ENCODE peak calls at places on chromosomes 6 and 20, in six cellular contexts. Z is heart left ventricle, M is adrenal gland, L is Peyer's patch, F is spleen, U is A549. Y is an unnamed sample.

GRCh38 chr6:112428477-112428876 is 81.3 kb downstream of the RFPL4B start:
- DNase-seq in F (no peak), M (no peak), Z (no peak), L (no peak), U (no peak), Y (no peak)

GRCh38 chr6:16670183-16670582 is 91.1 kb downstream of the ATXN1 start:
- DNase-seq in M (no peak), L (no peak), U (no peak), Z (peak), F (no peak), Y (no peak)

GRCh38 chr6:77123527-77123926 is 339.8 kb downstream of the HTR1B start:
- DNase-seq in F (no peak), L (no peak), U (no peak), M (no peak), Z (no peak), Y (no peak)

GRCh38 chr6:94367316-94367715 is 948.0 kb upstream of the EPHA7 start:
- DNase-seq in U (no peak), Z (no peak), L (no peak), M (no peak), F (no peak), Y (no peak)

GRCh38 chr20:43736588-43737091 is 9.8 kb upstream of the GTSF1L start:
- DNase-seq in M (no peak), Z (no peak), F (no peak), L (no peak), U (no peak), Y (no peak)

GRCh38 chr20:25867776-25868649 is 171.4 kb upstream of the ZNF337 start:
- DNase-seq in M (peak), L (peak), U (peak), F (peak), Z (peak), Y (no peak)

GRCh38 chr6:85747093-85747492 is 104.4 kb upstream of the SYNCRIP start:
- DNase-seq in L (no peak), F (no peak), Z (no peak), M (no peak), U (no peak), Y (no peak)

GRCh38 chr20:38325167-38325566 is 21.1 kb upstream of the LBP start:
- DNase-seq in F (no peak), M (no peak), U (no peak), Z (no peak), L (no peak), Y (no peak)

GRCh38 chr6:31978831-31979230 is 3.0 kb upstream of the C4A start:
- DNase-seq in F (no peak), M (no peak), U (no peak), Z (no peak), L (no peak), Y (no peak)

GRCh38 chr6:121925024-121925423 is 474.4 kb upstream of the HSF2 start:
- DNase-seq in F (no peak), Z (no peak), M (no peak), L (no peak), U (no peak), Y (no peak)

GRCh38 chr20:20593447-20594170 is 118.8 kb downstream of the RALGAPA2 start:
- DNase-seq in L (no peak), Z (no peak), M (peak), F (no peak), U (peak), Y (no peak)

GRCh38 chr6:31844507-31844906 is 17.0 kb downstream of the HSPA1B start:
- DNase-seq in L (no peak), U (no peak), M (no peak), F (no peak), Z (no peak), Y (no peak)

GRCh38 chr20:16821211-16822089 is 73.3 kb downstream of the OTOR start:
- DNase-seq in F (no peak), M (peak), Z (no peak), U (peak), L (no peak), Y (no peak)

GRCh38 chr6:74851598-74851997 is 354.3 kb downstream of the COL12A1 start:
- DNase-seq in M (no peak), U (no peak), Z (no peak), F (no peak), L (no peak), Y (no peak)

GRCh38 chr6:150752409-150752808 is 113.1 kb upstream of the MTHFD1L start:
- DNase-seq in Z (no peak), F (no peak), U (no peak), L (no peak), M (no peak), Y (no peak)

GRCh38 chr20:16407251-16408067 is 165.8 kb downstream of the KIF16B start:
- DNase-seq in Z (no peak), L (no peak), M (no peak), F (no peak), U (peak), Y (no peak)

GRCh38 chr6:1312444-1313363 is 806 bp downstream of the FOXQ1 start:
- DNase-seq in L (no peak), F (no peak), M (no peak), U (peak), Z (no peak), Y (no peak)

GRCh38 chr6:1208876-1209275 is 103.0 kb upstream of the FOXQ1 start:
- DNase-seq in M (no peak), U (no peak), F (no peak), Z (no peak), L (no peak), Y (no peak)

GRCh38 chr6:41733707-41734665 is 1.4 kb downstream of the TFEB start:
- DNase-seq in Z (peak), M (peak), L (peak), F (peak), U (peak), Y (peak)
- TF ChIP-seq POLR2A in Z (peak), M (peak), L (no peak), F (no peak), U (peak), Y (no peak)

GRCh38 chr6:29791162-29791561 is 36.5 kb upstream of the HLA-G start:
- DNase-seq in F (no peak), U (no peak), L (no peak), M (no peak), Z (no peak), Y (no peak)

GRCh38 chr6:29791786-29792122 is 35.9 kb upstream of the HLA-G start:
- DNase-seq in M (peak), L (no peak), U (no peak), F (no peak), Z (no peak), Y (no peak)

GRCh38 chr6:29793036-29793356 is 34.6 kb upstream of the HLA-G start:
- DNase-seq in F (no peak), U (no peak), Z (no peak), L (no peak), M (no peak), Y (no peak)

GRCh38 chr6:29793796-29794195 is 33.8 kb upstream of the HLA-G start:
- DNase-seq in Z (no peak), L (no peak), M (no peak), U (no peak), F (no peak), Y (no peak)

GRCh38 chr6:29792123-29793035 is 35.2 kb upstream of the HLA-G start:
- DNase-seq in U (no peak), L (peak), Z (peak), M (peak), F (peak), Y (peak)
- TF ChIP-seq POLR2A in U (no peak), L (no peak), Z (no peak), M (no peak), F (no peak), Y (no peak)

DNA sequence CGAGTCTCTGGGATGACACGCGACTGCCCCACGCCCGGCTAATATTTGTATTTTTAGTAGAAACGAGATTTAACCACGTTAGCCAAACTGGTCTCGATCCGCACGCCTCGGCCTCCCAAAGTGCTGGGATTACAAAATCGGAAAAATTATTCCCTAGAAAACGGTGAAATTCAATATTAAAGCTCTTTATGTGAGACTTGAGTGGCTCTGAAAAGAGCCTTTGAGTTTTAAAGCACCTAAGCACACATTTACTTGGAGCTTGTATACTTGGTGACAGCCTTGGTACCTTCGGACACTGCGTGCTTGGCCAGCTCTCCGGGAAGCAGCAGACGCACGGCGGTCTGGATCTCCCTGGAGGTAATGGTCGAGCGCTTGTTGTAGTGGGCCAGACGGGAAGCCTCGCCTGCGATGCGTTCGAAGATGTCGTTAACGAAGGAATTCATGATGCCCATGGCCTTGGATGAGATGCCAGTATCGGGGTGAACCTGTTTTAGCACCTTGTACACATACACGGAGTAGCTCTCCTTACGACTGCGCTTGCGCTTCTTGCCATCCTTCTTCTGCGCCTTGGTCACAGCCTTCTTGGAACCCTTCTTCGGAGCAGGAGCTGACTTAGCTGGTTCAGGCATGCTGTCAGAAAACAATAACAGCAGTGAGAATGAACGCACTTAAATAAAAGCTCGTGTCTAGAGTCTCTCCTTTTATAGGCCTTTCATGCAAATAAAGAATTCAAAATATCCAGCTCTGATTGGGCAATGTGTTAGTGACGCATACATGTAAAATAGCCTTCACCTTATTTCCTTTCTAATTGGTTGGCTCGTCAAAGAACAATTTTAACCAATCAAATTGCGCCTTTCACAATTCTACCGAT is 129.0 kb downstream of the HFE start:
- DNase-seq in F (peak), L (peak), Z (peak), M (peak), U (no peak), Y (peak)
- TF ChIP-seq POLR2A in F (peak), L (peak), Z (peak), M (peak), U (no peak), Y (peak)

GRCh38 chr20:63640086-63640485 is 13.1 kb downstream of the STMN3 start:
- DNase-seq in F (peak), U (no peak), M (no peak), L (peak), Z (no peak), Y (no peak)

GRCh38 chr20:63641146-63641791 is 12.0 kb downstream of the STMN3 start:
- DNase-seq in U (peak), Z (no peak), F (peak), L (peak), M (peak), Y (peak)

GRCh38 chr20:63641792-63642517 is 11.3 kb downstream of the STMN3 start:
- DNase-seq in F (peak), Z (peak), U (peak), M (peak), L (peak), Y (peak)

GRCh38 chr20:63636752-63637633 is 10.1 kb upstream of the GMEB2 start:
- DNase-seq in F (no peak), L (no peak), U (no peak), Z (no peak), M (no peak), Y (no peak)

GRCh38 chr20:63639093-63639860 is 12.4 kb upstream of the GMEB2 start:
- DNase-seq in L (peak), Z (peak), M (no peak), U (no peak), F (peak), Y (no peak)
- TF ChIP-seq POLR2A in L (no peak), Z (peak), M (no peak), U (no peak), F (no peak), Y (no peak)

Y was measured in breast epithelium.